ENCODE peak calls at places on chromosomes 2 and 18, in seven cellular contexts. E is activated CD8-positive, alpha-beta memory T cell treated with anti-CD3 and anti-CD28 coated beads for 48 hours; B is activated T-helper 1 cell treated with anti-CD3 and anti-CD28 coated beads, Interleukin-2, amount 50 U/mL, for 16 hours; R is stimulated activated CD8-positive, alpha-beta memory T cell treated with anti-CD3 and anti-CD28 coated beads, Interleukin-15, amount 100 ng/mL, for 24 hours; H is activated CD4-positive, alpha-beta T cell treated with anti-CD3 and anti-CD28 coated beads, Interleukin-2, amount 10 ng/mL, durations not matched to agents 24 days and 14 days; F is NCI-H146; Z is HS-27A. K is an unnamed sample.

GRCh38 chr2:223003191-223003590 is 48.8 kb upstream of the KCNE4 start:
- DNase-seq in F (no peak), H (no peak), Z (no peak), B (no peak), E (no peak), R (no peak), K (no peak)

GRCh38 chr2:147560810-147561521 is 283.9 kb upstream of the ACVR2A start:
- DNase-seq in F (no peak), Z (no peak), R (no peak), B (no peak), E (no peak), H (no peak), K (no peak)

GRCh38 chr2:74845991-74846390 is 12.1 kb downstream of the HK2 start:
- DNase-seq in E (no peak), B (no peak), R (no peak), H (no peak), F (no peak), Z (no peak), K (no peak)

GRCh38 chr2:151042938-151043337 is 218.7 kb downstream of the RBM43 start:
- DNase-seq in F (no peak), B (no peak), R (no peak), H (no peak), E (no peak), Z (no peak), K (no peak)

GRCh38 chr2:182302972-182303371 is 123.9 kb downstream of the PDE1A start:
- DNase-seq in F (no peak), B (no peak), R (no peak), E (no peak), Z (no peak), H (no peak), K (no peak)

GRCh38 chr18:63382843-63383242 is 15.8 kb upstream of the KDSR start:
- DNase-seq in B (no peak), F (no peak), H (no peak), E (no peak), Z (no peak), R (no peak), K (no peak)

GRCh38 chr2:111659361-111660281 is 224.4 kb downstream of the ANAPC1 start:
- DNase-seq in F (no peak), R (no peak), Z (peak), E (no peak), H (peak), B (no peak), K (peak)

GRCh38 chr2:86675611-86676015 is 44.5 kb upstream of the RMND5A start:
- DNase-seq in H (no peak), F (peak), R (no peak), B (no peak), Z (no peak), E (no peak), K (no peak)

GRCh38 chr2:196558506-196558905 is 81.0 kb upstream of the CCDC150 start:
- DNase-seq in E (no peak), Z (no peak), B (no peak), F (no peak), R (no peak), H (no peak), K (no peak)

GRCh38 chr2:9178905-9179571 is 27.6 kb upstream of the ASAP2 start:
- DNase-seq in B (no peak), H (no peak), E (no peak), Z (peak), R (no peak), F (peak), K (peak)

GRCh38 chr2:67846341-67847070 is 216.3 kb downstream of the C1D start:
- DNase-seq in F (peak), B (no peak), H (peak), E (no peak), R (no peak), Z (peak), K (peak)

GRCh38 chr18:44897445-44898215 is 216.9 kb downstream of the SETBP1 start:
- DNase-seq in H (no peak), Z (no peak), R (no peak), B (no peak), E (no peak), F (peak), K (no peak)

GRCh38 chr2:117359266-117359970 is 455.1 kb upstream of the DDX18 start:
- DNase-seq in B (no peak), E (no peak), Z (no peak), F (no peak), H (no peak), R (no peak), K (no peak)

GRCh38 chr2:56688661-56689060 is 504.9 kb downstream of the CCDC85A start:
- DNase-seq in Z (no peak), E (no peak), R (no peak), H (no peak), F (no peak), B (no peak), K (no peak)

GRCh38 chr2:224910535-224910934 is 131.7 kb downstream of the DOCK10 start:
- DNase-seq in F (no peak), R (no peak), H (peak), E (no peak), Z (no peak), B (no peak), K (no peak)

GRCh38 chr2:8475349-8476045 is 206.4 kb upstream of the ID2 start:
- DNase-seq in R (no peak), B (no peak), Z (no peak), F (peak), E (no peak), H (peak), K (no peak)

GRCh38 chr2:71576541-71576940 is 123.2 kb downstream of the DYSF start:
- DNase-seq in F (no peak), B (no peak), Z (no peak), E (no peak), H (no peak), R (no peak), K (no peak)

GRCh38 chr2:240433973-240434727 is 1.3 kb upstream of the GPC1 start:
- DNase-seq in B (no peak), Z (peak), F (no peak), H (no peak), E (no peak), R (no peak), K (peak)

GRCh38 chr2:241111443-241111810 is 9.3 kb upstream of the MTERF4 start:
- DNase-seq in H (no peak), R (no peak), E (no peak), F (no peak), B (no peak), Z (no peak), K (no peak)

GRCh38 chr2:241379481-241380480 is 23.7 kb downstream of the FARP2 start:
- DNase-seq in H (no peak), R (no peak), F (no peak), B (no peak), E (no peak), Z (no peak), K (no peak)

GRCh38 chr2:128279786-128280701 is 38.6 kb downstream of the HS6ST1 start:
- DNase-seq in F (no peak), H (no peak), E (no peak), Z (no peak), R (no peak), B (no peak), K (no peak)

GRCh38 chr2:208025814-208026184 is 472 bp upstream of the PLEKHM3 start:
- DNase-seq in E (peak), F (peak), Z (no peak), R (no peak), H (peak), B (peak), K (no peak)

GRCh38 chr18:77098033-77098432 is 34.5 kb downstream of the MBP start:
- DNase-seq in F (no peak), Z (no peak), E (no peak), H (no peak), B (no peak), R (no peak), K (no peak)

GRCh38 chr2:25981596-25982272 is 563 bp downstream of the KIF3C start:
- DNase-seq in H (no peak), Z (no peak), B (no peak), R (no peak), F (peak), E (peak), K (no peak)

GRCh38 chr2:1593371-1594205 is 150.7 kb downstream of the PXDN start:
- DNase-seq in B (no peak), Z (peak), F (peak), R (no peak), E (no peak), H (no peak), K (no peak)

GRCh38 chr18:54359233-54359632 is 1.5 kb downstream of the C18orf54 start:
- DNase-seq in F (no peak), H (no peak), R (no peak), E (no peak), Z (no peak), B (no peak), K (no peak)

GRCh38 chr18:77088977-77089795 is 43.4 kb downstream of the MBP start:
- DNase-seq in E (no peak), H (no peak), F (peak), R (no peak), Z (no peak), B (no peak), K (peak)

GRCh38 chr2:125456851-125457250 is 1199.1 kb upstream of the GYPC start:
- DNase-seq in R (no peak), B (no peak), Z (no peak), H (no peak), E (no peak), F (no peak), K (no peak)

GRCh38 chr2:17084882-17085281 is 419.2 kb upstream of the CYRIA start:
- DNase-seq in H (no peak), Z (no peak), R (no peak), E (no peak), B (no peak), F (no peak), K (no peak)

GRCh38 chr18:78540636-78541400 is 438.8 kb upstream of the SALL3 start:
- DNase-seq in Z (no peak), R (no peak), H (no peak), F (no peak), B (no peak), E (no peak), K (no peak)

K was measured in keratinocyte.